ENCODE peak calls at places on chromosome 10, in seven cellular contexts. H is K562, Y is H1, K is HepG2, U is NT2/D1, R is GM12878, S is SK-N-SH. G is an unnamed sample.

GRCh38 chr10:90592903-90593302 is 264.9 kb downstream of the HTR7 start:
- DNase-seq in H (peak; percentile 6), R (peak; percentile 8), U (peak; percentile 42), Y (peak; percentile 51), S (peak; percentile 9), K (peak; percentile 42), G (peak; percentile 68)

GRCh38 chr10:74500026-74500704 is 326.2 kb upstream of the KAT6B start:
- DNase-seq in S (no peak), U (no peak), K (no peak), H (no peak), Y (no peak), R (no peak), G (no peak)

GRCh38 chr10:70655316-70655715 is 17.0 kb upstream of the ADAMTS14 start:
- DNase-seq in Y (no peak), H (no peak), K (no peak), R (no peak), S (no peak), U (no peak), G (no peak)

GRCh38 chr10:118800920-118801319 is 46.1 kb upstream of the CACUL1 start:
- DNase-seq in Y (no peak), U (no peak), H (no peak), S (peak; percentile 68), R (no peak), K (peak; percentile 10), G (no peak)

GRCh38 chr10:96276426-96276825 is 5.1 kb upstream of the BLNK start:
- DNase-seq in K (no peak), Y (no peak), S (no peak), R (no peak), H (no peak), U (no peak), G (no peak)

GRCh38 chr10:85490431-85490830 is 876.2 kb downstream of the GRID1 start:
- DNase-seq in U (no peak), H (no peak), Y (no peak), S (no peak), R (no peak), K (no peak), G (no peak)

GRCh38 chr10:84499846-84500245 is 171.5 kb downstream of the CCSER2 start:
- DNase-seq in K (no peak), H (no peak), R (no peak), Y (no peak), U (peak; percentile 2), S (peak; percentile 31), G (no peak)

GRCh38 chr10:114402871-114403544 is 1.3 kb downstream of the AFAP1L2 start:
- DNase-seq in U (no peak), K (no peak), Y (no peak), R (no peak), H (no peak), S (no peak), G (no peak)

GRCh38 chr10:16905304-16905703 is 88.1 kb upstream of the RSU1 start:
- DNase-seq in U (no peak), S (no peak), R (no peak), H (no peak), Y (no peak), K (no peak), G (no peak)

GRCh38 chr10:6647811-6648526 is 67.9 kb upstream of the PRKCQ start:
- DNase-seq in Y (peak; percentile 58), S (peak; percentile 75), H (peak; percentile 69), U (peak; percentile 32), R (no peak), K (peak; percentile 36), G (peak; percentile 22)

GRCh38 chr10:15122477-15123030 is 25.4 kb downstream of the RPP38 start:
- DNase-seq in K (no peak), R (peak; percentile 80), Y (no peak), U (no peak), S (no peak), H (no peak), G (no peak)

GRCh38 chr10:80690434-80690833 is 152.7 kb downstream of the SH2D4B start:
- DNase-seq in Y (no peak), U (no peak), H (no peak), K (no peak), S (no peak), R (no peak), G (no peak)

GRCh38 chr10:120593693-120594092 is 136.7 kb downstream of the PLPP4 start:
- DNase-seq in R (no peak), Y (no peak), K (no peak), S (no peak), H (no peak), U (no peak), G (no peak)

GRCh38 chr10:97574374-97575100 is 2.0 kb downstream of the ANKRD2 start:
- DNase-seq in H (no peak), R (no peak), U (peak; percentile 39), K (peak; percentile 74), Y (peak; percentile 63), S (peak; percentile 66), G (peak; percentile 85)

GRCh38 chr10:3898821-3899220 is 113.8 kb upstream of the KLF6 start:
- DNase-seq in U (no peak), Y (no peak), H (no peak), K (peak; percentile 31), S (no peak), R (no peak), G (peak; percentile 34)

GRCh38 chr10:112912441-112912911 is 37.6 kb upstream of the TCF7L2 start:
- DNase-seq in R (no peak), U (no peak), K (peak; percentile 58), Y (no peak), S (no peak), H (no peak), G (peak; percentile 66)

GRCh38 chr10:110260746-110261477 is 43.8 kb downstream of the SMNDC1 start:
- DNase-seq in Y (no peak), R (no peak), S (no peak), H (no peak), U (no peak), K (no peak), G (no peak)

GRCh38 chr10:72062832-72063702 is 25.3 kb downstream of the SPOCK2 start:
- DNase-seq in R (no peak), S (no peak), Y (no peak), H (no peak), U (no peak), K (no peak), G (no peak)

GRCh38 chr10:75651452-75651851 is 220.0 kb downstream of the LRMDA start:
- DNase-seq in U (peak; percentile 1), Y (peak; percentile 13), K (peak; percentile 13), H (no peak), R (no peak), S (no peak), G (peak; percentile 15)
- TF ChIP-seq YY1 in U (no peak), Y (no peak), K (no peak), H (no peak), R (no peak), S (no peak), G (no peak)

GRCh38 chr10:129542589-129542988 is 75.5 kb downstream of the MGMT start:
- DNase-seq in Y (no peak), K (no peak), H (no peak), U (no peak), R (no peak), S (no peak), G (no peak)

GRCh38 chr10:129544205-129545202 is 77.5 kb downstream of the MGMT start:
- DNase-seq in H (no peak), Y (no peak), S (no peak), U (no peak), R (no peak), K (no peak), G (no peak)

GRCh38 chr10:129541208-129541607 is 74.2 kb downstream of the MGMT start:
- DNase-seq in U (no peak), R (no peak), Y (no peak), H (no peak), S (no peak), K (no peak), G (no peak)

GRCh38 chr10:129545257-129545656 is 78.2 kb downstream of the MGMT start:
- DNase-seq in S (no peak), U (no peak), H (no peak), K (no peak), Y (no peak), R (no peak), G (no peak)

DNA sequence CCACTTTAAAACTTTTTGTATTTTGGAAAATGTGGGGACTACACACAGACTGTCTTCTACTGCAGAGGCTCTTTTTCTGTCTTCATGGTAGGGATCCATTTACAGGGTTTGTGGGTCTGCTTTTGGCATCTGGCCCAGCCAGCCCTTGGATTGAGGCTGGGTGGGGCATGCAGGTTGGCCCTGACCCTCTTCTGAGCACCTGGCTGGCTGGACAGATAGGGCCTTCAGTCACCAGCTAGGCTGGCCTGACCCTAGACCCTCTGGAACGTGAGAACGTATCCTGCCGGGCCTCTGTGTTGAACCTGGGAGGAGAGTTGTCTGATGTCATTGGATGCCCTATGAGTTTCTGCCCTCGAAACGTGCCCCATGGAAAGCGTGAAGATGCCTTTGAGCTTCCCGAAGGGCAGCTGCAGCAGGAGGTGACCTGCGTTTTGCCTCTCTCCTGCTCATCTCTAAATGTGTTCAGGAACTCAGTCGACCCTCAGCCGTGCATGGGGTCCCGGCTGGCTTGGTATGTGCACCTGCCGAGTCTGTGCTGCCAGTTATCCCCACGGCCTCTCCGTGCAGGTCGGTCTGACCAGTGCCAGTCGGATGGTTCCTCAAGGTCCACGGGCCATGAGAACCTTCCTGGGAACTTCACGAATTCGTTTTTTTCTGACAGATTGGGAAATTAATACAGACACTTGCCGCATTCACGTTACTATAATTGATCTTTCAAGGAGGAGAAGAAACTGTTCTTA is 74.9 kb downstream of the MGMT start:
- DNase-seq in R (no peak), S (no peak), Y (no peak), K (no peak), U (no peak), H (no peak), G (no peak)
- TF ChIP-seq YY1 in R (no peak), S (no peak), Y (no peak), K (no peak), U (no peak), H (no peak), G (no peak)

DNA sequence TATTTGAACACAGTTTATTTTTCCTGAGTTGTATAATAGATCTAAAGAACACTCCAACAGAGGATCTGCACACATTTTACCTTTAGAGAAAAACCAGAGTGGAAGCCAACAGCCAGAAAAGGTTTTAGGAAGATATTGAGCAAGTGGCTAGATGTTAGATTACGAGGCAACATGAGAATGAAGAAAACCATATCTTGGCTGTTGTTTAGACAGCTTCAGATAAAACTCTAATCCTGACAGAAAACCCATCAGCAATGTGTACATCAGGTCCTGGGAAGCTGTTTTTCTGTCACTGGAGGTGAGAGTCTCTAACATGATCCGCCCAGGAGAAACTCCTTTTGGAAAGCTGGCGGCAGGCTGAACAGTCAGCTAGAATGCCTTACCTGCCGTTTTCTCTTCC is 159.5 kb downstream of the SPAG6 start:
- DNase-seq in K (no peak), R (no peak), U (no peak), Y (no peak), S (no peak), H (no peak), G (no peak)
- TF ChIP-seq YY1 in K (no peak), R (no peak), U (no peak), Y (no peak), S (no peak), H (no peak), G (no peak)

DNA sequence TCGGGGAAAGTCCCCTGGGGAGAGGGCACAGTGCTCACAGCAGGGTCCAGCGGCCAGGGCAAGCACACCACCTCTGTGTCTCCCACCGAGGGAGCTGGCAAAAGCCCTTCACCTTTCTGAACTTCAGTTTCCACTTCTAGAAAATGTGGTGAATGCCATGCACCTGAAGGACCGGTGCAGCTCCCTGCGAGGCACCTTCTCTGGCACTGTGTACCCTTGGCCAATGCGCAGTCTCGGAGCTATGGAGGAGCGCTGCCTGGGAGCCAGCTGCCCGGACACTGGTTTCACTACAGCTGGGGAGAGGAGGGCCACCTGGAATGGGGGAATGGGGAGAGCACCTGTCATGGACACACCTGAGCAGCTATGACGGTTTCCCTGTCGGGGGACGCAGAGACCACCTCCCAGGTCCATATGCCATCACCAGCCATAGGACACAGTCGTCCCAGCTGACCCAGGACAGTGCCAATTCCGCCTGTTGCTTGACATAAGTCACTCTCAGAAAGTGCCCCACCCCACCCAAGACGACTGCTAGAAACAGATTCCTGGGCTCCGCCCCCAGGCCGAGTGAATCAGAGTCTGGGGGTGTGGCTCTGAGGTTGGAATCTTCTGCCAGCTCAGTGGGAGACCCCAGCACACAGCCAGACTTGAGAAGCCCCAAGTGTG is 16.8 kb downstream of the RASGEF1A start:
- DNase-seq in S (no peak), K (no peak), H (no peak), Y (no peak), U (no peak), R (no peak), G (no peak)
- TF ChIP-seq YY1 in S (no peak), K (no peak), H (no peak), Y (no peak), U (no peak), R (no peak), G (no peak)

G was measured in HCT116.